ENCODE peak calls at places on chromosomes 5 and 9, in ten cellular contexts. U is cerebellar cortex, V is NT2/D1, X is AG08395, M is mesothelial cell of epicardium, F is astrocyte of the spinal cord, Z is HuH-7, H is kidney epithelial cell, B is AG10803, N is GM23248. W is an unnamed sample.

GRCh38 chr5:176787676-176788075 is 22.7 kb upstream of the UNC5A start:
- DNase-seq in U (no peak), V (no peak), X (no peak), M (no peak), F (no peak), Z (no peak), H (no peak), B (no peak), N (no peak), W (no peak)

GRCh38 chr5:79070002-79070567 is 518 bp downstream of the BHMT2 start:
- DNase-seq in U (no peak), V (no peak), X (peak), M (no peak), F (no peak), Z (peak), H (no peak), B (peak), N (peak), W (no peak)

GRCh38 chr5:13985736-13986418 is 41.4 kb upstream of the DNAH5 start:
- DNase-seq in U (no peak), V (no peak), X (peak), M (no peak), F (peak), Z (no peak), H (peak), B (peak), N (peak), W (no peak)

GRCh38 chr9:93096131-93096802 is at the start of gene CARD19:
- DNase-seq in U (peak), V (no peak), X (peak), M (no peak), F (peak), Z (peak), H (no peak), B (peak), N (peak), W (no peak)

GRCh38 chr5:95822408-95823240 is at the start of gene GLRX:
- DNase-seq in U (peak), V (peak), X (peak), M (no peak), F (peak), Z (peak), H (peak), B (peak), N (peak), W (peak)

GRCh38 chr5:9245071-9245470 is 300.8 kb downstream of the SEMA5A start:
- DNase-seq in U (no peak), V (no peak), X (no peak), M (no peak), F (no peak), Z (no peak), H (no peak), B (no peak), N (peak), W (no peak)

GRCh38 chr5:80140496-80140895 is 105.3 kb downstream of the THBS4 start:
- DNase-seq in U (no peak), V (no peak), X (no peak), M (no peak), F (no peak), Z (no peak), H (no peak), B (no peak), N (no peak), W (no peak)

GRCh38 chr9:76654575-76654974 is 109.7 kb upstream of the PCA3 start:
- DNase-seq in U (no peak), V (no peak), X (peak), M (no peak), F (peak), Z (no peak), H (peak), B (peak), N (peak), W (no peak)

GRCh38 chr5:179836225-179837019 is 15.7 kb downstream of the SQSTM1 start:
- DNase-seq in U (no peak), V (no peak), X (no peak), M (no peak), F (peak), Z (no peak), H (no peak), B (no peak), N (peak), W (no peak)

GRCh38 chr9:128927731-128928411 is 7.1 kb downstream of the PHYHD1 start:
- DNase-seq in U (peak), V (peak), X (peak), M (no peak), F (peak), Z (peak), H (no peak), B (peak), N (peak), W (no peak)

GRCh38 chr9:19517202-19517942 is 108.6 kb downstream of the ACER2 start:
- DNase-seq in U (no peak), V (peak), X (no peak), M (no peak), F (no peak), Z (peak), H (no peak), B (no peak), N (no peak), W (no peak)

GRCh38 chr5:177446184-177447065 is at the start of gene PRR7:
- DNase-seq in U (peak), V (no peak), X (peak), M (peak), F (peak), Z (peak), H (no peak), B (peak), N (peak), W (peak)

GRCh38 chr9:127711831-127712274 is 3.6 kb downstream of the PTRH1 start:
- DNase-seq in U (no peak), V (no peak), X (no peak), M (no peak), F (no peak), Z (no peak), H (no peak), B (no peak), N (no peak), W (no peak)

GRCh38 chr5:171418982-171419662 is at the start of gene FGF18:
- DNase-seq in U (peak), V (peak), X (peak), M (peak), F (peak), Z (peak), H (no peak), B (peak), N (peak), W (no peak)

GRCh38 chr9:93672622-93673270 is 96.4 kb downstream of the PHF2 start:
- DNase-seq in U (no peak), V (no peak), X (no peak), M (no peak), F (no peak), Z (no peak), H (no peak), B (no peak), N (no peak), W (no peak)

GRCh38 chr5:148967783-148968182 is 95.1 kb downstream of the SH3TC2 start:
- DNase-seq in U (no peak), V (no peak), X (no peak), M (no peak), F (no peak), Z (no peak), H (no peak), B (no peak), N (peak), W (no peak)

GRCh38 chr5:131776451-131776850 is 20.4 kb downstream of the FNIP1 start:
- DNase-seq in U (no peak), V (no peak), X (no peak), M (no peak), F (no peak), Z (no peak), H (no peak), B (peak), N (peak), W (no peak)

GRCh38 chr5:33474931-33475499 is 34.2 kb downstream of the TARS1 start:
- DNase-seq in U (no peak), V (no peak), X (no peak), M (no peak), F (no peak), Z (no peak), H (no peak), B (no peak), N (no peak), W (no peak)

GRCh38 chr9:126404459-126404858 is 77.8 kb downstream of the MVB12B start:
- DNase-seq in U (no peak), V (no peak), X (no peak), M (no peak), F (no peak), Z (no peak), H (no peak), B (no peak), N (no peak), W (no peak)